ENCODE peak calls at places on chromosomes 13 and 19, in seven cellular contexts. S is IMR-90, J is mesenchymal stem cell, Y is H1, T is mesendoderm, O is H9, K is trophoblast cell. D is an unnamed sample.

GRCh38 chr19:32647361-32647760 is 27.6 kb downstream of the ANKRD27 start:
- DNase-seq in S (no peak), J (no peak), K (no peak), Y (no peak), T (no peak), O (no peak), D (no peak)

GRCh38 chr13:101457176-101457575 is 4.7 kb downstream of the ITGBL1 start:
- DNase-seq in T (no peak), Y (no peak), O (no peak), K (no peak), J (no peak), S (no peak), D (no peak)

GRCh38 chr13:48507024-48507423 is 25.9 kb downstream of the RCBTB2 start:
- DNase-seq in O (no peak), T (no peak), K (no peak), Y (no peak), J (no peak), S (no peak), D (no peak)

GRCh38 chr13:106865706-106866288 is 297.9 kb upstream of the ARGLU1 start:
- DNase-seq in K (peak), J (no peak), T (no peak), O (no peak), S (no peak), Y (no peak), D (no peak)

GRCh38 chr19:37655689-37656491 is 625 bp upstream of the ZFP30 start:
- DNase-seq in O (peak), T (peak), J (peak), K (peak), Y (peak), S (peak), D (peak)

GRCh38 chr13:112943309-112944125 is 25.5 kb upstream of the MCF2L start:
- DNase-seq in T (peak), O (peak), J (peak), K (no peak), S (peak), Y (peak), D (peak)

GRCh38 chr13:36526897-36527296 is 94.6 kb downstream of the CCNA1 start:
- DNase-seq in K (no peak), Y (no peak), T (no peak), J (no peak), S (no peak), O (no peak), D (no peak)

GRCh38 chr13:42355841-42356575 is 84.1 kb downstream of the AKAP11 start:
- DNase-seq in O (no peak), K (peak), T (no peak), S (no peak), Y (no peak), J (no peak), D (no peak)

GRCh38 chr13:27574661-27575060 is 45.7 kb downstream of the LNX2 start:
- DNase-seq in O (no peak), S (no peak), T (no peak), J (no peak), K (no peak), Y (no peak), D (no peak)

GRCh38 chr19:11420429-11420893 is 1.3 kb upstream of the RGL3 start:
- DNase-seq in O (no peak), S (no peak), K (peak), J (peak), T (no peak), Y (peak), D (no peak)

GRCh38 chr13:99385940-99386339 is 78.7 kb upstream of the GPR183 start:
- DNase-seq in T (no peak), Y (peak), K (no peak), J (no peak), O (peak), S (no peak), D (no peak)

DNA sequence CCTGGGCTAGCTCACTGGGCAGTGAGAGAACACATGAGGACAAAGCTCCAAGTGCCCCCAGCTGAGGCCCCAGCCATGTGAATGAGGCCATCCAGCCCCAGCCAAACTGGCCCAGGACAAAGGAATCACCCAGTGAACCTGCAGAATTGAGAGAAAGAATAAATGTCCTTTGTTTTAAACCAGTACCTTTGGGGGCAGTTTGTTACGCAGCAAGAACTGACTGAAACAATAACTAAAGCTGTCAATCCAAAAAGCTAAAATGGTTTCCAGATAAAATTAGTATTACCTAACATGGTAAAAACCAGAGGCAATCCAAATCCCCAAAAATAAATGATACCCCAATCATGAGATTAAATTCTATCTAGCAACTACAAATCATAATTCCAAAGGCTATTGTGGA is 69.6 kb downstream of the ZNF557 start:
- DNase-seq in T (no peak), J (no peak), Y (no peak), K (no peak), O (no peak), S (no peak), D (no peak)
- H3K27ac ChIP-seq in T (no peak), J (no peak), Y (no peak), K (no peak), O (no peak), S (no peak), D (no peak)

GRCh38 chr19:2173841-2174577 is 10.3 kb downstream of the DOT1L start:
- DNase-seq in Y (no peak), S (no peak), T (no peak), O (no peak), J (no peak), K (no peak), D (no peak)

GRCh38 chr19:2170987-2171348 is 7.2 kb downstream of the DOT1L start:
- DNase-seq in S (no peak), J (no peak), Y (no peak), O (no peak), T (peak), K (no peak), D (no peak)

GRCh38 chr19:2171349-2172145 is 7.8 kb downstream of the DOT1L start:
- DNase-seq in K (peak), O (peak), S (peak), Y (peak), T (peak), J (peak), D (no peak)

GRCh38 chr19:2175742-2176141 is 12.0 kb downstream of the DOT1L start:
- DNase-seq in O (no peak), J (no peak), S (no peak), K (no peak), Y (no peak), T (no peak), D (no peak)

DNA sequence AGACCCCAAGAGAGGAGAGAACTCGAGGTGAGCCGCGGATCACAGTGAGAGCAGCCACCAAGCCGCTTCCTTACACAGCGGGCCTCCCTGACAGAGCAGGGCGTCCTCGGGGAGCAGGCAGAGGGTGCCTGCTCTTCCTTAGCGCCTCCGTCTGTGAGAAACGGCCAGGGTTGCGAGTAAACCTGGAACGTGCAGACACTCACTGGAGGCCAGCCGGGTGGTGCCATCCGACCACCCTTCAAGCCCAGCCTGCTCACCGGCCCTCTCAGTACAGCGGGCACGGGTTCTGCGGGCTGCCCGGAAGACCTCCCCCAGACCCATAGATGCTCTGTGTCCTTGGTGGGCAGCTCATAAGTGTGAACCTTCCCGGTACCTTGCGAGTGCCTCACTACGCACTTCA is 9.7 kb downstream of the DOT1L start:
- DNase-seq in Y (no peak), J (no peak), O (peak), K (no peak), T (no peak), S (no peak), D (no peak)
- H3K18ac ChIP-seq in Y (no peak), J (no peak), O (no peak), K (no peak), T (no peak), S (no peak), D (peak)

DNA sequence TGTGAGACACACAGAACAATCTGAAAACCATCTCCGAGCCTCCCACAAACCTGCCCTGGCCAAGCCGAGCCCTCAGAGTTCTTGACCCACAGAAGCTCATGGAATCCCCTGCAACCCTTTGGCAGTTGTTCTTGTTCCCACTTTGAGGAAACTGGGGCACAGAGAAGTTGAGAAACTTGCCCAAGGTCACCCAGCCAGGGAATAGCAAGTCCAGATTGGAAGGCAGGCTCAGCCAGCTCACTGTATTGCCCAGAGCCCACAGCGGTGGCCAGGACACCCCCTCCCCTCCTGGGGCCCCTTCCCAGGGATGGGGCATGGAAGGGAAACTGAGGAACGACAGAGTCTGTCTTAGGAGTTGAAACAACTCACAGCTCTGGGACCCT is 1.8 kb downstream of the ZSWIM4 start:
- DNase-seq in T (no peak), O (no peak), J (no peak), Y (no peak), K (no peak), S (no peak), D (no peak)
- H3K9ac ChIP-seq in T (no peak), O (no peak), J (peak), Y (no peak), K (no peak), S (peak), D (no peak)

DNA sequence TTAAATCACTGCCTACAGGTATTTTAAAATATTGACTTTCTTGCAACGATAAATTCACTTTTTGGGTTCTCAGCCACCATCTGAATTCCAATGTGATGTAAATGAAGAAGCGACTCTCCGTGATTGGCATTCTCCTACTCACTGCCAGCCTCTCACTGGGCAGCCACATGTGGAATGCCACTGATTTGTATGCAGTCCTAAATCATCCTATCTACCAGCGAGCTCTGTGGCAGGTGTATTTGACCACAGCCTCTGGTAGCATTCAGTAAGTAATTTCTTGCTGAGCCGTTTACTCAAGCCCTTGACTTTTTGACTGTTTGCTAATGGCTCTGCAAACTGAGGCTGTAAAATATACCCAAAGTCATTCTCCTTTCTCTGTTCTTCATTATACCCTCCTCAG is 559.0 kb upstream of the SLC10A2 start:
- DNase-seq in T (no peak), K (no peak), Y (no peak), S (no peak), O (no peak), J (no peak), D (no peak)
- H3K27ac ChIP-seq in T (no peak), K (no peak), Y (no peak), S (no peak), O (no peak), J (no peak), D (no peak)

GRCh38 chr13:111587249-111587648 is 266.8 kb downstream of the TEX29 start:
- DNase-seq in Y (no peak), O (peak), S (no peak), T (no peak), K (no peak), J (no peak), D (no peak)

GRCh38 chr13:111586291-111586690 is 265.8 kb downstream of the TEX29 start:
- DNase-seq in S (no peak), O (peak), K (no peak), Y (no peak), J (no peak), T (no peak), D (no peak)

GRCh38 chr13:111590796-111591195 is 270.4 kb downstream of the TEX29 start:
- DNase-seq in S (no peak), T (no peak), O (no peak), Y (no peak), J (no peak), K (no peak), D (no peak)

GRCh38 chr13:111589992-111590391 is 269.6 kb downstream of the TEX29 start:
- DNase-seq in O (no peak), Y (no peak), K (no peak), S (no peak), J (no peak), T (no peak), D (no peak)

DNA sequence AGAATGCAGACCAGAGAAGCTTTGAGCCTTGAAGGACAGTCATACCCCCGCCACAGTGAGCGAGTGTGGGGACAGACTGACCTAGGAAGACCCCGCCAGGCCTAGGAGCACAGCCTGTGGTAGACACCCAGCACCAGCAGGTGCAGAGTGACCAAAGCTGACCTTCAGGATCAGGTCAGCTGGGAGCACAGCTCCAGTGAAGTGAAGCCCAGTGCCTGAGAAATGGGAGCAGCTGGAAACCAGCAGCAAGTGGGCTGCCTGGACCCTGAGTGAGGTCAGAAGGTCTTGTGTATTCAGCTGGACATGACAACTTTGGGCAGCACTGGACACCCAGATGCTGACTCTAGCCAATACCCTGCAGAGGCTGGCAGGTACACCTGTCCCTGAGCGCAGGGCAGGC is 268.9 kb downstream of the TEX29 start:
- DNase-seq in J (no peak), O (peak), T (no peak), Y (no peak), K (no peak), S (no peak), D (no peak)
- H3K18ac ChIP-seq in J (no peak), O (no peak), T (no peak), Y (no peak), K (no peak), S (no peak), D (no peak)

GRCh38 chr19:46725036-46725820 is 8.3 kb upstream of the PRKD2 start:
- DNase-seq in T (no peak), Y (no peak), K (no peak), J (no peak), S (no peak), O (no peak), D (no peak)
- H3K9ac ChIP-seq in T (no peak), Y (no peak), K (no peak), J (no peak), S (no peak), O (no peak), D (no peak)

DNA sequence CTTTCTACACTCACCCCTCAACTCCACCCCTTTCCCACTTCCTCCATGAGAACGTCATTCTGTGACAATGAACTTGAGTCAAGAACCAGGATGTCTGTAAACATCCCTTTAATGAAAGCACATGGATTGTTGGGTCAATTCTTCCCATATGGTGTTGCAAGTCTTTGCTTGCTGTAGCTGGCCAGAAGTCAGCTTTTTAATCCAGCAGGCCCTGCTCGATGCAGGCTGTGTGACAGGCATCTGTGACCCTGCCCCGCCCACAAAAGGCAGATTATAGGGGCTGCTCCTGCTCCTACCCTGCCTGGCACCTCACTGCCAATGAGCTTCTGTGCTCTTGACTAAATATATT is 78.0 kb downstream of the STARD13 start:
- DNase-seq in S (peak), T (no peak), O (no peak), Y (no peak), K (no peak), J (peak), D (no peak)
- H3K27ac ChIP-seq in S (peak), T (no peak), O (no peak), Y (no peak), K (no peak), J (no peak), D (no peak)

GRCh38 chr19:1226522-1227312 is 11.1 kb downstream of the CBARP start:
- DNase-seq in K (no peak), T (no peak), Y (peak), S (no peak), O (no peak), J (no peak), D (no peak)
- H3K18ac ChIP-seq in K (no peak), T (no peak), Y (no peak), S (no peak), O (no peak), J (no peak), D (no peak)